ENCODE peak calls at places on chromosomes 1 and 21, in five cellular contexts. N is CD4-positive, CD25-positive, alpha-beta regulatory T cell; A is A549; B is OCI-LY7; V is GM23338. O is an unnamed sample.
A peak's percentile ranks its signal among the peaks of the same experiment; 100 is the strongest.

GRCh38 chr1:181173761-181174371 is 85.4 kb downstream of the IER5 start:
- DNase-seq in N (no peak), A (no peak), B (no peak), V (no peak), O (no peak)

GRCh38 chr21:28798798-28799197 is 193.9 kb downstream of the LTN1 start:
- DNase-seq in N (no peak), A (no peak), B (no peak), V (no peak), O (no peak)

GRCh38 chr1:99691175-99691574 is 45.3 kb downstream of the PALMD start:
- DNase-seq in N (no peak), A (no peak), B (no peak), V (no peak), O (no peak)

GRCh38 chr1:30801826-30802198 is 44.2 kb upstream of the LAPTM5 start:
- DNase-seq in N (peak; percentile 58), A (peak; percentile 45), B (peak; percentile 74), V (peak; percentile 92), O (peak; percentile 75)

GRCh38 chr1:1021860-1022259 is 1.9 kb downstream of the AGRN start:
- DNase-seq in N (no peak), A (no peak), B (no peak), V (no peak), O (no peak)

GRCh38 chr1:219478811-219479210 is 134.1 kb downstream of the ZC3H11B start:
- DNase-seq in N (no peak), A (no peak), B (no peak), V (no peak), O (no peak)

GRCh38 chr1:1364266-1364665 is 5.9 kb upstream of the MXRA8 start:
- DNase-seq in N (no peak), A (no peak), B (no peak), V (no peak), O (no peak)

GRCh38 chr1:111592389-111593361 is 26.9 kb upstream of the RAP1A start:
- DNase-seq in N (peak; percentile 62), A (peak; percentile 7), B (peak; percentile 65), V (peak; percentile 41), O (no peak)

GRCh38 chr1:51976831-51977602 is 13.5 kb downstream of the RAB3B start:
- DNase-seq in N (no peak), A (no peak), B (no peak), V (no peak), O (no peak)

GRCh38 chr1:58866578-58866977 is 82.7 kb upstream of the JUN start:
- DNase-seq in N (no peak), A (no peak), B (no peak), V (no peak), O (no peak)

GRCh38 chr1:80021891-80022290 is 1015.4 kb upstream of the ADGRL4 start:
- DNase-seq in N (no peak), A (no peak), B (no peak), V (no peak), O (no peak)

GRCh38 chr1:106748581-106748980 is 307.9 kb upstream of the PRMT6 start:
- DNase-seq in N (no peak), A (no peak), B (no peak), V (no peak), O (no peak)

GRCh38 chr1:110421159-110421777 is 13.8 kb upstream of the LAMTOR5 start:
- DNase-seq in N (no peak), A (no peak), B (no peak), V (no peak), O (no peak)

GRCh38 chr1:167599839-167600581 is 30.0 kb upstream of the RCSD1 start:
- DNase-seq in N (peak; percentile 9), A (no peak), B (peak; percentile 80), V (no peak), O (peak; percentile 22)

GRCh38 chr1:161229896-161230295 is 4.0 kb downstream of the TOMM40L start:
- DNase-seq in N (no peak), A (no peak), B (no peak), V (peak; percentile 65), O (no peak)

GRCh38 chr1:151807131-151807530 is 1.9 kb upstream of the LINGO4 start:
- DNase-seq in N (no peak), A (no peak), B (no peak), V (no peak), O (no peak)

GRCh38 chr1:46285730-46286477 is 17.5 kb downstream of the LRRC41 start:
- DNase-seq in N (no peak), A (no peak), B (peak; percentile 43), V (peak; percentile 54), O (peak; percentile 16)

GRCh38 chr1:244049142-244049968 is 1.7 kb upstream of the ZBTB18 start:
- DNase-seq in N (peak; percentile 51), A (peak; percentile 38), B (peak; percentile 67), V (peak; percentile 61), O (peak; percentile 75)

GRCh38 chr1:79044974-79045650 is 38.6 kb upstream of the ADGRL4 start:
- DNase-seq in N (no peak), A (no peak), B (no peak), V (peak; percentile 65), O (peak; percentile 9)

GRCh38 chr1:37655274-37655673 is 20.6 kb upstream of the RSPO1 start:
- DNase-seq in N (no peak), A (no peak), B (no peak), V (peak; percentile 23), O (no peak)

GRCh38 chr1:214438059-214438458 is 113.3 kb downstream of the PTPN14 start:
- DNase-seq in N (no peak), A (no peak), B (no peak), V (peak; percentile 42), O (no peak)

GRCh38 chr1:173048629-173049326 is 2.0 kb downstream of the TNFSF18 start:
- DNase-seq in N (no peak), A (no peak), B (no peak), V (no peak), O (no peak)

DNA sequence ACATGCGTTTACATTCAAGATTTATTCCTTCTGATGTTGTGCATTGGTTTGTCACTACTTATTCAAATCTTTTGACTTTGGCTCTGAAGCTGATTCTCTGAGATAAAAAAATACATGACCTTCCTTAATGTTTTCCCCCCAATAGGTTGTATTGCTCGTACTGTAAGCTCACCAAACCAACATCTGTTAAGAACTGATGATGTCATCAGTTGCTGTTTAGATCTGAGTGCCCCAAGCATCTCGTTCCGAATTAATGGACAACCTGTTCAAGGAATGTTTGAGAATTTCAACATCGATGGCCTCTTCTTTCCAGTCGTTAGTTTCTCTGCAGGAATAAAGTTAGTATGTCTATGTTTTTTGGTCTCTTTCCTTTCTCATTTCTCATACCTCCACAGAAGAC is 390.2 kb downstream of the ZP4 start:
- DNase-seq in N (no peak), A (no peak), B (no peak), V (no peak), O (no peak)
- H3K4me1 ChIP-seq in N (no peaks in the 10 kb centered on the region), A (no peaks in the 10 kb centered on the region), B (no peaks in the 10 kb centered on the region), V (no peaks in the 10 kb centered on the region), O (no peaks in the 10 kb centered on the region)

DNA sequence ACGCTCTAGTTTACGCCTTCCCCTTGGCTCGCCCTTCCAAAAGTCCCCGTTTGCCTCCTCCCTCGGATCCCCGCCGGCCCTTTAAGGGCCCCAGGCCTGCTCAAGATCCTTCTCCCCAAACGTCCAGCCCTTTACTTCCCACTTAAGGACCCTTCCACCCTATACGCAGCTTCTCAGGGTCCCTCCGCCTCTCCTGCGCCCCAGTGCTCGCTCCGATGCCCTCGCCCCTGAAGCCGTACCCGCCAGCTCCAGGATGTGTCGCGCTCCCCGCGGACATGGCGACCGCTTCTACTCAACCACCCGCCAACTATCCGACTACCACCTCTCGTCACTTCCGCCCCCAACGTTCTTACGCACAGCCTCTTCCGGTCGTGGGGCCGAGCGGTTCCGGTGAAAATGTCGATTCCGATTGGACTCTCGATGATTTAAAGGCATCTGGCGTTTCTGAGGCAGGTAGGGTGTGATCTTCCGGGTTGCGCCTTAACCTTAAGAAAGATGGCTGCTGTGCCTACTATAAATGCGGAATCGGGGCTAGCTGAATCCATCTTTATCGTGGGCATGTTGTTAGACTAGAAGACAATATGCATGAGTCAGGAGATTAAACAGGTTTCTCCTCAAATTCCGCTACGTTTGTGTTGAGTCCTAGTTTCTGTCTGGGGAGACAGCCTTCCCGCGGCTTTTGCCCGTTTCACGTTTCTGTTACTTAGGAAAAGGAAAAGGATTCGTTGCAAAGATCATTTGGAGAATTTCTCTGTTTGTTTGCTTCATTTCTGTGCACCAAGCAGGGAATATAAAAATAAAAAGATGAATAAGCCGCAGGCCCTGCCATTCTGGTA is at the start of gene KHDC4:
- DNase-seq in N (peak; percentile 93), A (peak; percentile 97), B (peak; percentile 99), V (peak; percentile 99), O (peak; percentile 96)
- H3K4me1 ChIP-seq in N (peaks cover 48% of the 10 kb centered on the region), A (peaks cover 42% of the 10 kb centered on the region), B (peaks cover 52% of the 10 kb centered on the region), V (peaks cover 16% of the 10 kb centered on the region), O (no peaks in the 10 kb centered on the region)

DNA sequence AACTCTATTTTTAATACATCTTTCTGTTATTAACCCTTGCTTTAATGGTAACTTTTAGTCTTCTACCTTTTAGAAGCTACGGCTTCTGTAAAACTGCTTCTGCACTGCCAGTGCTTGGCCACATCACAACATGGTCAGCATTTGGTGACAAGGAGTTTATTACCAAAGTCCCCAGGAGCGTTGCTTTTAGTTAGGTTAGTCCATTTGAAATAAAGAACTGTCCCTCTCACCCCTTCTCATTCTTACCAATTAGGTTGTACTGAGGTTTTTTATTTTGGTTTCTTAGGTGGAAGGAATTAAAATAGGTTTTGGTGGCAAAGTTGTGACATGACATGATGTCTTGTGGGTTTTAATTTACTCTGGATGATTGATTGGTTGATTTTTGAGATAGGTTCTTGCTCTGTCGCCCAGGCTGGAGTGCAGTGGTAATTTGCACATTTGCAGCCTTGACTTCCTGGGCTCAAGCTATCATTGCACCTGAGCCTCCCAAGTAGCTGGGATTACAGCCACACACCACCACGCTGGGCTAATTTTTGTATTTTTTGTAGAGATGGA is 39.2 kb downstream of the SPEN start:
- DNase-seq in N (no peak), A (no peak), B (no peak), V (no peak), O (no peak)
- H3K4me1 ChIP-seq in N (peaks cover 30% of the 10 kb centered on the region), A (peaks cover 30% of the 10 kb centered on the region), B (peaks cover 33% of the 10 kb centered on the region), V (peaks cover 19% of the 10 kb centered on the region), O (no peaks in the 10 kb centered on the region)

GRCh38 chr1:95312181-95312580 is 78.2 kb downstream of the RWDD3 start:
- DNase-seq in N (no peak), A (no peak), B (no peak), V (no peak), O (no peak)
- H3K4me1 ChIP-seq in N (no peaks in the 10 kb centered on the region), A (no peaks in the 10 kb centered on the region), B (no peaks in the 10 kb centered on the region), V (peaks cover 26% of the 10 kb centered on the region), O (peaks cover 20% of the 10 kb centered on the region)

GRCh38 chr1:226709942-226710341 is 29.1 kb downstream of the ITPKB start:
- DNase-seq in N (no peak), A (no peak), B (no peak), V (no peak), O (no peak)
- H3K4me1 ChIP-seq in N (peaks cover 68% of the 10 kb centered on the region), A (peaks cover 3% of the 10 kb centered on the region), B (peaks cover 71% of the 10 kb centered on the region), V (peaks cover 5% of the 10 kb centered on the region), O (peaks cover 21% of the 10 kb centered on the region)

DNA sequence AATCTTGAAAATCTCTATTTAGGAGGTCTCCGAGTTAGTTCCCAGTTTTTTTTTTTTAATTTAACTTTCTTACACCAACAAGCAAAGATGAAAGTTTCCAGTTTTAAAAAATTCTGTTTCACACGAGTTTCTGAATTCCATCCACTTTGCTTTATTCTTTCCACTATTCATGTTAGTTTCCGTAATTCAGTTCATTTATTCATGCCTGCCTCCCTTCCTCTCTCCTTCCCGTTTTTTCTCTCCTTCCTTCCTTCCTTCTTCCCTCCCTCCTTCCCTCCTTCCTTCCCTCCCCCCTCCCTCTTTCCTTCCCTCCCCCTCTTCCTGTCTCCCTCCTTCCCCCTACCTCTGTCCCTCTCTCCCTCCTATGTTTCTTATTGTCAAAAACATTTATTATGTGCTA is 22.3 kb downstream of the ADGRL2 start:
- DNase-seq in N (no peak), A (no peak), B (no peak), V (no peak), O (no peak)
- H3K4me1 ChIP-seq in N (no peaks in the 10 kb centered on the region), A (no peaks in the 10 kb centered on the region), B (no peaks in the 10 kb centered on the region), V (peaks cover 46% of the 10 kb centered on the region), O (no peaks in the 10 kb centered on the region)